ENCODE peak calls at places on chromosome 22, in four cellular contexts. K, F, V and R are unnamed samples.

GRCh38 chr22:29009148-29009547 is 52.5 kb downstream of the C22orf31 start:
- DNase-seq in K (no peak), F (no peak), V (no peak), R (no peak)

GRCh38 chr22:17366830-17367229 is 2.4 kb upstream of the CECR2 start:
- DNase-seq in K (peak; percentile 53), V (no peak), F (peak; percentile 63), R (peak; percentile 40)

GRCh38 chr22:45757068-45757467 is 85.4 kb downstream of the ATXN10 start:
- DNase-seq in V (no peak), F (no peak), K (peak; percentile 30), R (peak; percentile 25)

GRCh38 chr22:21791635-21792625 is 56.3 kb upstream of the YPEL1 start:
- DNase-seq in F (peak; percentile 94), K (no peak), V (no peak), R (no peak)

GRCh38 chr22:46710842-46711241 is 27.2 kb downstream of the CERK start:
- DNase-seq in K (no peak), V (no peak), F (no peak), R (no peak)

GRCh38 chr22:46109474-46110003 is 40.8 kb upstream of the PPARA start:
- DNase-seq in K (no peak), F (no peak), V (no peak), R (no peak)

GRCh38 chr22:46674367-46674781 is 54.2 kb downstream of the GRAMD4 start:
- DNase-seq in V (peak; percentile 50), F (no peak), K (peak; percentile 84), R (no peak)

GRCh38 chr22:27223317-27224177 is 566.2 kb downstream of the MIAT start:
- DNase-seq in F (no peak), K (no peak), V (no peak), R (no peak)

GRCh38 chr22:46824348-46824909 is 62.0 kb downstream of the TBC1D22A start:
- DNase-seq in V (no peak), K (no peak), F (no peak), R (no peak)

GRCh38 chr22:50585781-50586180 is 3.1 kb upstream of the CHKB start:
- DNase-seq in V (no peak), F (no peak), K (peak; percentile 9), R (peak; percentile 19)

GRCh38 chr22:27247691-27248434 is 553.7 kb downstream of the MN1 start:
- DNase-seq in F (no peak), K (peak; percentile 60), V (peak; percentile 25), R (no peak)

GRCh38 chr22:37519268-37520195 is at the start of gene CARD10:
- DNase-seq in F (peak; percentile 83), K (no peak), V (no peak), R (peak; percentile 63)

GRCh38 chr22:39490135-39490798 is 11.8 kb upstream of the MIEF1 start:
- DNase-seq in F (peak; percentile 82), K (peak; percentile 88), V (peak; percentile 77), R (peak; percentile 75)

GRCh38 chr22:50074056-50074455 is 11.2 kb downstream of the MLC1 start:
- DNase-seq in V (no peak), F (peak; percentile 38), K (no peak), R (no peak)

GRCh38 chr22:30947163-30947820 is 21.3 kb downstream of the MORC2 start:
- DNase-seq in V (no peak), F (no peak), K (no peak), R (no peak)

GRCh38 chr22:22422629-22423112 is 85.9 kb downstream of the ZNF280B start:
- DNase-seq in K (peak; percentile 55), V (peak; percentile 56), F (peak; percentile 88), R (peak; percentile 73)

GRCh38 chr22:44684506-44685383 is 17.3 kb upstream of the PRR5 start:
- DNase-seq in V (peak; percentile 61), F (peak; percentile 82), K (peak; percentile 87), R (peak; percentile 93)
- TF ChIP-seq CTCF in V (peak; percentile 83), F (peak; percentile 99), K (peak; percentile 96), R (peak; percentile 95)

DNA sequence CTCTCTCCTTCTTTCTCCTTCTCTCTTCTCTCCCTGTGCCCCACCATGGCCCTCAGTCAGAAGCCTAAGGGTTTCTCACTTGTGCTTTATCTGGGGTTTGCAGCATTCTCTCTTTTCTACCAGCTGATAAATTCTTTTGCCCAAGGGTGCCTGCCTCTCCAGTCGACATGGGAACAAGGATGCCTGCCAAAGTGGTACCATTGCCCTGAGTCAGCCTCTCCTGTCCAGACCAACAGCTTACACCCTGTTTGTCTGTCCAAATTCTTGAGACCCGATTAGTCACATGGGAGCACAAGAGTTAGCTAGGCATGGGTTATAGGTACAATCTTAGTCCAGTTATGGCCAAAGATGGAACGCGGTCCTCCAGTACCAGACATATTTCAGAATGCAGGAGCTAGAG is 242.7 kb downstream of the LARGE1 start:
- DNase-seq in K (peak; percentile 28), F (no peak), V (no peak), R (no peak)
- TF ChIP-seq CTCF in K (no peak), F (no peak), V (no peak), R (no peak)

DNA sequence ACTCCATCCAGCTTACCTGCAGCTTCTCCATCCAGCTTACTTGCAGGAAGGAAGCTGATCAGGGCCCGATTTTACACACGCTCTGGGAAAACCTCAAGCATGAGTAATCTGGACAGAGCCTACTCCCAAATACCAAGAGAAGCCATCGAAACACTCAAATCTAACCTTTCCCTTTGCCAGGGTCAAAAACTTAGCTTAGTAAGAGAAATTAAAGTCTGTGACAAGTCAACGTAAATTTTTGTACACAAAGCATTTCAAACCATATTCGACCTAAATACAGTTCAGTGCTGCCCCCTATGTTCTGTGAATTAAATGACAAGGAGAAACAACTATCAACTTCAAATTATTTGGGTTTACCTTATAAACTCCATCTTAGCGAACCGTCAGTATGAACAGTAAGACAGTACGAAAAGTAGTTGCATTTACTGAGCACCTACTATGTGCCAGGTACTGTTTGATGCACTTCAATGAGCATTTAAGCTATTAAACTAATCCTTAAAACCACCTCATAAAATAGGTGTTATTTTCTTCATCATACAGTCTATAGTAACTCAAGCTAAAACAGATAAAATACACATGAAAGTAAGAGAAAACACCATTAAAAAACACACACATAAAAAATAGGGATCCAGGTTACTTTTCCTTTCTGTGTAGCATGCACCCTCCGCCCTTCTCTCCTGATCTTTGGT is 36.9 kb downstream of the ARFGAP3 start:
- DNase-seq in V (no peak), F (peak; percentile 15), K (no peak), R (no peak)
- TF ChIP-seq CTCF in V (peak; percentile 37), F (peak; percentile 71), K (peak; percentile 62), R (no peak)

GRCh38 chr22:25898707-25899365 is 156.8 kb downstream of the MYO18B start:
- DNase-seq in F (peak; percentile 19), V (no peak), K (no peak), R (no peak)
- TF ChIP-seq CTCF in F (peak; percentile 18), V (no peak), K (no peak), R (peak; percentile 32)

GRCh38 chr22:20109411-20110358 is 6.2 kb upstream of the RANBP1 start:
- DNase-seq in V (no peak), K (peak; percentile 19), F (no peak), R (no peak)

GRCh38 chr22:20111689-20112622 is 3.9 kb upstream of the RANBP1 start:
- DNase-seq in F (no peak), V (no peak), K (peak; percentile 28), R (no peak)

GRCh38 chr22:20110359-20110985 is 5.4 kb upstream of the RANBP1 start:
- DNase-seq in K (peak; percentile 8), V (no peak), F (no peak), R (no peak)

GRCh38 chr22:20112623-20113511 is 3.0 kb upstream of the RANBP1 start:
- DNase-seq in F (no peak), V (no peak), K (peak; percentile 10), R (no peak)

DNA sequence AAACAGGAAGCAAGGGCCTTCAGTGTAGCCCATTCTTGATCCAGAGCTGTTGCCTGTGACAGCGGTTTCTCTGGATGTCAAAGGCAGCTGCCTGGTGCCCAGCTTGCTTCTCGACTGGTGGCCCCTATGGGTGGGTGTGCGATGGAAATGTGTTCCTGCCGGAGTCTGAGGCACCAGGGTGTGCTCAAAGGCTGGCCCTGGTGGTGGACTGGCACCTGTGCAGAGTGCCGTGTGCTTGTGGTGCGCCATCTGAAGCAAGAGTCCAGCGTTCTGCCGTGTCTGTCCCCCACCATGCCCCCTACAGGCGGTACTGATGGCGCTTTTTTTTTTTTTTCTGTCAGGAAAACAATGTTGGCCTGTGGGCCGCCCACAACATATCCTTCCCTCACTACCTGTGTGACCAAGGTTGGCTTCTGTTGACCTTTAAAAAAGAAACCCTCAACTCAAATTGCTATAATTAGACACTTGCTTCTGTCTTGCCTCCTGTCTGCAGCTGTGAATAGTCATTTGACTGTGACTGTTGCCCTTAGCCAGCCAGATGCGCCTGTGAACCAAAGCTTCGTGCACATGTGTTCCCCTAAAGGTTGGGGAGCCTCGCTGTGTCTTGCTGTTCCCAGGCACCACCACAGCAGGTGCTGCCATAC is 4.7 kb upstream of the RANBP1 start:
- DNase-seq in V (no peak), K (peak; percentile 24), F (peak; percentile 84), R (peak; percentile 40)
- TF ChIP-seq CTCF in V (no peak), K (no peak), F (peak; percentile 93), R (peak; percentile 30)